ENCODE peak calls at places on chromosomes 11 and 22, in eight cellular contexts. Z is uterus; B is HS-5; N is aorta; M is activated CD4-positive, alpha-beta T cell treated with anti-CD3 and anti-CD28 coated beads, Interleukin-2, amount 10 ng/mL, durations not matched to agents 7 days and 5 days; Q is H9; A is endothelial cell; Y is heart left ventricle. O is an unnamed sample.

GRCh38 chr22:42868751-42869251 is 11.7 kb upstream of the ARFGAP3 start:
- DNase-seq in Q (no peak), Z (peak), M (no peak), A (no peak), N (peak), B (no peak), Y (peak), O (no peak)

GRCh38 chr11:14384338-14384737 is 25.4 kb upstream of the RRAS2 start:
- DNase-seq in B (no peak), Y (no peak), N (no peak), M (no peak), Q (no peak), Z (no peak), A (no peak), O (no peak)

GRCh38 chr11:57779275-57779674 is 17.7 kb downstream of the CTNND1 start:
- DNase-seq in Y (peak), M (no peak), A (no peak), B (no peak), N (no peak), Q (peak), Z (no peak), O (no peak)

GRCh38 chr11:11416917-11417316 is 63.9 kb upstream of the CSNK2A3 start:
- DNase-seq in A (no peak), M (no peak), Y (no peak), N (no peak), Z (no peak), B (peak), Q (no peak), O (no peak)

GRCh38 chr11:129373489-129373953 is 2.1 kb upstream of the BARX2 start:
- DNase-seq in M (no peak), Q (no peak), B (no peak), A (no peak), Y (no peak), Z (no peak), N (no peak), O (no peak)

GRCh38 chr22:42692239-42693054 is 28.2 kb downstream of the A4GALT start:
- DNase-seq in A (no peak), Y (no peak), Q (no peak), Z (no peak), B (no peak), M (no peak), N (no peak), O (no peak)

GRCh38 chr11:2428322-2428795 is 16.0 kb downstream of the TRPM5 start:
- DNase-seq in B (no peak), Y (peak), N (no peak), Z (no peak), A (peak), Q (peak), M (peak), O (no peak)

GRCh38 chr11:8180469-8180868 is 11.6 kb upstream of the RIC3 start:
- DNase-seq in M (no peak), Z (no peak), Y (no peak), B (no peak), Q (peak), N (no peak), A (no peak), O (no peak)

GRCh38 chr11:14455648-14456430 is 43.8 kb downstream of the COPB1 start:
- DNase-seq in Z (no peak), M (no peak), Y (no peak), A (no peak), N (no peak), Q (no peak), B (no peak), O (no peak)

GRCh38 chr11:21654091-21654490 is 538.8 kb upstream of the ANO5 start:
- DNase-seq in Y (no peak), A (no peak), Z (no peak), B (no peak), M (no peak), N (no peak), Q (no peak), O (no peak)

GRCh38 chr22:42261266-42261665 is 9.2 kb downstream of the TCF20 start:
- DNase-seq in B (peak), A (no peak), Z (no peak), Q (no peak), Y (no peak), M (no peak), N (no peak), O (no peak)

GRCh38 chr11:70376621-70377020 is 21.7 kb upstream of the CTTN start:
- DNase-seq in M (no peak), A (no peak), Z (no peak), B (no peak), Y (no peak), N (no peak), Q (no peak), O (no peak)

GRCh38 chr11:9529333-9529648 is 44.2 kb upstream of the WEE1 start:
- DNase-seq in A (no peak), Z (peak), Q (no peak), M (no peak), B (no peak), Y (peak), N (peak), O (no peak)

GRCh38 chr11:70032943-70033710 is 45.0 kb upstream of the ANO1 start:
- DNase-seq in Q (peak), Y (no peak), M (no peak), B (no peak), Z (no peak), N (no peak), A (no peak), O (no peak)

GRCh38 chr11:1573077-1573846 is 1.2 kb upstream of the DUSP8 start:
- DNase-seq in M (no peak), Y (peak), B (no peak), Z (peak), A (peak), N (peak), Q (no peak), O (no peak)

GRCh38 chr11:130188585-130189347 is 29.2 kb downstream of the ST14 start:
- DNase-seq in A (no peak), M (no peak), B (no peak), Y (no peak), N (no peak), Q (no peak), Z (no peak), O (no peak)

GRCh38 chr11:12179019-12179418 is 68.6 kb downstream of the MICAL2 start:
- DNase-seq in Y (no peak), B (no peak), Q (no peak), N (no peak), M (no peak), Z (no peak), A (no peak), O (no peak)

GRCh38 chr22:49404020-49404419 is 423.7 kb downstream of the BRD1 start:
- DNase-seq in M (no peak), N (peak), A (no peak), Q (peak), B (no peak), Z (no peak), Y (no peak), O (no peak)

GRCh38 chr11:75667268-75667830 is 1.5 kb downstream of the MAP6 start:
- DNase-seq in M (no peak), Z (no peak), Q (peak), A (peak), B (no peak), N (no peak), Y (peak), O (no peak)

GRCh38 chr22:23394525-23395326 is 185.4 kb downstream of the IGLL1 start:
- DNase-seq in N (no peak), A (no peak), Y (no peak), Z (no peak), M (no peak), B (no peak), Q (no peak), O (no peak)

GRCh38 chr22:41576877-41577276 is 12.8 kb downstream of the PMM1 start:
- DNase-seq in Q (peak), Z (peak), Y (peak), A (peak), N (peak), M (peak), B (no peak), O (no peak)

GRCh38 chr11:10688401-10688800 is 5.2 kb downstream of the IRAG1 start:
- DNase-seq in Y (no peak), Q (no peak), A (no peak), N (no peak), B (no peak), M (no peak), Z (no peak), O (no peak)

GRCh38 chr22:37609240-37610152 is 862 bp downstream of the GGA1 start:
- DNase-seq in Q (no peak), M (no peak), N (no peak), A (no peak), B (no peak), Y (peak), Z (no peak), O (no peak)

GRCh38 chr11:33015621-33016551 is at the start of gene DEPDC7:
- DNase-seq in Y (peak), B (peak), N (peak), Z (peak), A (peak), M (peak), Q (peak), O (peak)

GRCh38 chr11:8871283-8871775 is 39.7 kb upstream of the AKIP1 start:
- DNase-seq in Y (peak), M (no peak), Z (peak), N (no peak), Q (no peak), B (peak), A (peak), O (no peak)

GRCh38 chr11:2990617-2991476 is 1.3 kb downstream of the NAP1L4 start:
- DNase-seq in Z (no peak), N (no peak), B (no peak), M (peak), A (no peak), Q (no peak), Y (no peak), O (no peak)

GRCh38 chr11:64334764-64335741 is 5.0 kb upstream of the CCDC88B start:
- DNase-seq in A (no peak), B (peak), Z (no peak), N (no peak), Q (peak), M (no peak), Y (no peak), O (peak)

GRCh38 chr22:35601743-35602633 is 15.1 kb downstream of the MB start:
- DNase-seq in Z (no peak), M (no peak), B (peak), Y (no peak), N (no peak), A (no peak), Q (no peak), O (peak)

GRCh38 chr22:41512421-41513194 is 31.7 kb downstream of the POLR3H start:
- DNase-seq in Z (peak), M (no peak), Y (no peak), N (no peak), A (no peak), Q (peak), B (no peak), O (no peak)

GRCh38 chr11:76672431-76673163 is 2.0 kb upstream of the LRRC32 start:
- DNase-seq in M (no peak), Q (no peak), Y (no peak), Z (no peak), B (no peak), N (peak), A (no peak), O (no peak)

GRCh38 chr22:45554040-45554406 is 51.3 kb downstream of the FBLN1 start:
- DNase-seq in N (no peak), Z (no peak), Q (no peak), Y (no peak), M (no peak), B (no peak), A (no peak), O (no peak)

GRCh38 chr11:88363004-88363403 is 25.5 kb upstream of the CTSC start:
- DNase-seq in Y (no peak), M (no peak), Q (no peak), B (no peak), N (no peak), Z (no peak), A (no peak), O (no peak)

GRCh38 chr11:80462211-80462610 is 1021.4 kb upstream of the TENM4 start:
- DNase-seq in B (peak), A (no peak), Z (no peak), Y (no peak), Q (no peak), N (no peak), M (no peak), O (no peak)

GRCh38 chr11:84437129-84438123 is 1151.3 kb upstream of the CCDC90B start:
- DNase-seq in Y (no peak), Q (peak), N (no peak), A (peak), M (no peak), Z (no peak), B (no peak), O (no peak)

GRCh38 chr11:47924184-47924671 is 56.1 kb upstream of the PTPRJ start:
- DNase-seq in A (no peak), B (no peak), M (no peak), Z (no peak), Q (no peak), N (no peak), Y (no peak), O (no peak)

GRCh38 chr11:75654314-75654713 is 14.5 kb downstream of the MAP6 start:
- DNase-seq in Y (no peak), Z (no peak), N (no peak), M (no peak), Q (no peak), A (no peak), B (peak), O (no peak)